ENCODE peak calls at places on chromosomes 6 and 20, in ten cellular contexts. S is C1 segment of cervical spinal cord; D is HT-29; F is AG10803; J is activated effector memory CD4-positive, alpha-beta T cell treated with anti-CD3 and anti-CD28 coated beads, Interleukin-2, amount 50 U/mL, for 16 hours; A is posterior vena cava; T is Karpas-422; M is cardiac muscle cell; K is posterior cingulate gyrus; Y is NCI-H1092 treated with DMSO at 0.1 percent for 48 hours. N is an unnamed sample.

GRCh38 chr20:3658708-3659491 is 4.3 kb downstream of the GFRA4 start:
- DNase-seq in S (no peak), D (no peak), F (no peak), J (peak), A (peak), T (peak), M (no peak), K (peak), Y (no peak), N (no peak)

GRCh38 chr6:155181498-155181897 is 82.3 kb upstream of the CLDN20 start:
- DNase-seq in S (no peak), D (no peak), F (no peak), J (no peak), A (no peak), T (no peak), M (no peak), K (no peak), Y (no peak), N (no peak)

GRCh38 chr6:37308084-37308817 is 45.5 kb upstream of the RNF8 start:
- DNase-seq in S (no peak), D (no peak), F (peak), J (no peak), A (no peak), T (no peak), M (peak), K (no peak), Y (peak), N (peak)

GRCh38 chr20:63562461-63563185 is 8.7 kb downstream of the FNDC11 start:
- DNase-seq in S (no peak), D (no peak), F (no peak), J (no peak), A (no peak), T (no peak), M (no peak), K (no peak), Y (no peak), N (no peak)

GRCh38 chr6:71262914-71263313 is 25.7 kb upstream of the OGFRL1 start:
- DNase-seq in S (no peak), D (no peak), F (no peak), J (no peak), A (no peak), T (no peak), M (no peak), K (no peak), Y (no peak), N (peak)

GRCh38 chr6:5996701-5997419 is 9.9 kb downstream of the NRN1 start:
- DNase-seq in S (no peak), D (no peak), F (peak), J (no peak), A (peak), T (peak), M (peak), K (peak), Y (peak), N (peak)

GRCh38 chr6:37779111-37779800 is 40.3 kb upstream of the ZFAND3 start:
- DNase-seq in S (no peak), D (no peak), F (no peak), J (no peak), A (no peak), T (no peak), M (no peak), K (no peak), Y (no peak), N (no peak)

GRCh38 chr6:79697430-79697829 is 66.3 kb downstream of the SH3BGRL2 start:
- DNase-seq in S (no peak), D (no peak), F (no peak), J (no peak), A (no peak), T (no peak), M (no peak), K (no peak), Y (no peak), N (no peak)